ENCODE peak calls at places on chromosomes 13 and 19, in six cellular contexts. One of them, this sample, is unnamed.

GRCh38 chr19:13506550-13506878 is 235 bp upstream of the CACNA1A start:
- DNase-seq in body of pancreas: no peak
- DNase-seq in tibial artery: no peak
- DNase-seq in ELF-1: no peak
- DNase-seq in AG08396: peak
- DNase-seq in globus pallidus: no peak
- DNase-seq in this sample: no peak

GRCh38 chr13:43830481-43830873 is 43.7 kb upstream of the ENOX1 start:
- DNase-seq in body of pancreas: no peak
- DNase-seq in tibial artery: no peak
- DNase-seq in ELF-1: no peak
- DNase-seq in AG08396: peak
- DNase-seq in globus pallidus: no peak
- DNase-seq in this sample: no peak

GRCh38 chr19:3407556-3408516 is 41.5 kb downstream of the NFIC start:
- DNase-seq in body of pancreas: peak
- DNase-seq in tibial artery: peak
- DNase-seq in ELF-1: no peak
- DNase-seq in AG08396: no peak
- DNase-seq in globus pallidus: no peak
- DNase-seq in this sample: no peak

GRCh38 chr13:113187263-113187669 is 21.2 kb downstream of the PCID2 start:
- DNase-seq in body of pancreas: no peak
- DNase-seq in tibial artery: peak
- DNase-seq in ELF-1: peak
- DNase-seq in AG08396: peak
- DNase-seq in globus pallidus: peak
- DNase-seq in this sample: no peak

GRCh38 chr19:36111200-36111539 is 227 bp downstream of the OVOL3 start:
- DNase-seq in body of pancreas: no peak
- DNase-seq in tibial artery: no peak
- DNase-seq in ELF-1: peak
- DNase-seq in AG08396: no peak
- DNase-seq in globus pallidus: no peak
- DNase-seq in this sample: no peak

GRCh38 chr19:1252818-1253513 is 4.6 kb downstream of the MIDN start:
- DNase-seq in body of pancreas: peak
- DNase-seq in tibial artery: peak
- DNase-seq in ELF-1: peak
- DNase-seq in AG08396: peak
- DNase-seq in globus pallidus: peak
- DNase-seq in this sample: no peak

GRCh38 chr19:29639086-29639485 is 26.2 kb upstream of the PLEKHF1 start:
- DNase-seq in body of pancreas: no peak
- DNase-seq in tibial artery: no peak
- DNase-seq in ELF-1: no peak
- DNase-seq in AG08396: no peak
- DNase-seq in globus pallidus: no peak
- DNase-seq in this sample: no peak

GRCh38 chr13:90428522-90429210 is 918.8 kb upstream of the MIR17HG start:
- DNase-seq in body of pancreas: no peak
- DNase-seq in tibial artery: no peak
- DNase-seq in ELF-1: no peak
- DNase-seq in AG08396: no peak
- DNase-seq in globus pallidus: no peak
- DNase-seq in this sample: no peak

GRCh38 chr13:113458218-113459065 is 5.2 kb upstream of the ADPRHL1 start:
- DNase-seq in body of pancreas: no peak
- DNase-seq in tibial artery: no peak
- DNase-seq in ELF-1: peak
- DNase-seq in AG08396: peak
- DNase-seq in globus pallidus: no peak
- DNase-seq in this sample: peak

GRCh38 chr19:33462112-33462726 is 59.4 kb downstream of the PEPD start:
- DNase-seq in body of pancreas: no peak
- DNase-seq in tibial artery: peak
- DNase-seq in ELF-1: no peak
- DNase-seq in AG08396: no peak
- DNase-seq in globus pallidus: no peak
- DNase-seq in this sample: peak

GRCh38 chr19:28449803-28450202 is 763.1 kb downstream of the UQCRFS1 start:
- DNase-seq in body of pancreas: no peak
- DNase-seq in tibial artery: no peak
- DNase-seq in ELF-1: no peak
- DNase-seq in AG08396: no peak
- DNase-seq in globus pallidus: no peak
- DNase-seq in this sample: no peak

GRCh38 chr19:3803986-3804385 is 17.8 kb upstream of the MATK start:
- DNase-seq in body of pancreas: no peak
- DNase-seq in tibial artery: no peak
- DNase-seq in ELF-1: no peak
- DNase-seq in AG08396: no peak
- DNase-seq in globus pallidus: no peak
- DNase-seq in this sample: no peak

GRCh38 chr13:82647540-82647939 is 1234.7 kb downstream of the SLITRK1 start:
- DNase-seq in body of pancreas: no peak
- DNase-seq in tibial artery: no peak
- DNase-seq in ELF-1: peak
- DNase-seq in AG08396: no peak
- DNase-seq in globus pallidus: no peak
- DNase-seq in this sample: peak

GRCh38 chr13:74794147-74794546 is 659.9 kb upstream of the KLF12 start:
- DNase-seq in body of pancreas: no peak
- DNase-seq in tibial artery: no peak
- DNase-seq in ELF-1: peak
- DNase-seq in AG08396: no peak
- DNase-seq in globus pallidus: no peak
- DNase-seq in this sample: no peak

GRCh38 chr19:46725036-46725820 is 8.3 kb upstream of the PRKD2 start:
- DNase-seq in body of pancreas: no peak
- DNase-seq in tibial artery: no peak
- DNase-seq in ELF-1: no peak
- DNase-seq in AG08396: no peak
- DNase-seq in globus pallidus: no peak
- DNase-seq in this sample: no peak

GRCh38 chr19:33503791-33504444 is 17.7 kb downstream of the PEPD start:
- DNase-seq in body of pancreas: no peak
- DNase-seq in tibial artery: no peak
- DNase-seq in ELF-1: no peak
- DNase-seq in AG08396: no peak
- DNase-seq in globus pallidus: no peak
- DNase-seq in this sample: no peak

GRCh38 chr13:95020298-95020987 is 280.8 kb downstream of the ABCC4 start:
- DNase-seq in body of pancreas: no peak
- DNase-seq in tibial artery: no peak
- DNase-seq in ELF-1: no peak
- DNase-seq in AG08396: no peak
- DNase-seq in globus pallidus: no peak
- DNase-seq in this sample: no peak

GRCh38 chr13:21138561-21138960 is 37.8 kb downstream of the SKA3 start:
- DNase-seq in body of pancreas: no peak
- DNase-seq in tibial artery: no peak
- DNase-seq in ELF-1: no peak
- DNase-seq in AG08396: no peak
- DNase-seq in globus pallidus: no peak
- DNase-seq in this sample: no peak

GRCh38 chr13:104737713-104738112 is 1671.5 kb upstream of the SLC10A2 start:
- DNase-seq in body of pancreas: no peak
- DNase-seq in tibial artery: no peak
- DNase-seq in ELF-1: no peak
- DNase-seq in AG08396: no peak
- DNase-seq in globus pallidus: no peak
- DNase-seq in this sample: no peak

GRCh38 chr19:41324231-41324702 is 14.3 kb downstream of the CCDC97 start:
- DNase-seq in body of pancreas: no peak
- DNase-seq in tibial artery: no peak
- DNase-seq in ELF-1: peak
- DNase-seq in AG08396: no peak
- DNase-seq in globus pallidus: no peak
- DNase-seq in this sample: no peak

GRCh38 chr13:113804703-113805430 is 45.8 kb downstream of the TMEM255B start:
- DNase-seq in body of pancreas: no peak
- DNase-seq in tibial artery: peak
- DNase-seq in ELF-1: no peak
- DNase-seq in AG08396: no peak
- DNase-seq in globus pallidus: no peak
- DNase-seq in this sample: no peak

GRCh38 chr13:31835932-31836331 is 96.6 kb downstream of the RXFP2 start:
- DNase-seq in body of pancreas: no peak
- DNase-seq in tibial artery: no peak
- DNase-seq in ELF-1: no peak
- DNase-seq in AG08396: peak
- DNase-seq in globus pallidus: no peak
- DNase-seq in this sample: no peak

GRCh38 chr13:35720690-35721554 is 244.4 kb upstream of the MAB21L1 start:
- DNase-seq in body of pancreas: peak
- DNase-seq in tibial artery: no peak
- DNase-seq in ELF-1: peak
- DNase-seq in AG08396: peak
- DNase-seq in globus pallidus: peak
- DNase-seq in this sample: peak

GRCh38 chr13:98775386-98775785 is 22.9 kb upstream of the SLC15A1 start:
- DNase-seq in body of pancreas: no peak
- DNase-seq in tibial artery: no peak
- DNase-seq in ELF-1: no peak
- DNase-seq in AG08396: no peak
- DNase-seq in globus pallidus: no peak
- DNase-seq in this sample: no peak

GRCh38 chr19:1978346-1978894 is 37.1 kb downstream of the BTBD2 start:
- DNase-seq in body of pancreas: no peak
- DNase-seq in tibial artery: no peak
- DNase-seq in ELF-1: peak
- DNase-seq in AG08396: no peak
- DNase-seq in globus pallidus: no peak
- DNase-seq in this sample: no peak

GRCh38 chr13:95607363-95607762 is 37.1 kb downstream of the DZIP1 start:
- DNase-seq in body of pancreas: no peak
- DNase-seq in tibial artery: no peak
- DNase-seq in ELF-1: no peak
- DNase-seq in AG08396: no peak
- DNase-seq in globus pallidus: no peak
- DNase-seq in this sample: no peak

GRCh38 chr19:54201172-54201701 is 579 bp downstream of the RPS9 start:
- DNase-seq in body of pancreas: no peak
- DNase-seq in tibial artery: no peak
- DNase-seq in ELF-1: no peak
- DNase-seq in AG08396: no peak
- DNase-seq in globus pallidus: no peak
- DNase-seq in this sample: no peak